ENCODE peak calls at places on chromosomes 2 and 18, in eight cellular contexts. L is body of pancreas, I is fibroblast of lung, U is lower lobe of right lung, P is SJCRH30, Y is aorta, W is GM23248, Z is endodermal cell. R is an unnamed sample. For H3K4me1, the result is how much of the 10 kb centered on the place peaks cover.

GRCh38 chr2:26333286-26333685 is 12.7 kb upstream of the SELENOI start:
- DNase-seq in Y (no peak), L (no peak), Z (no peak), P (no peak), W (no peak), U (no peak), I (no peak), R (no peak)

GRCh38 chr2:104664672-104665071 is 189.2 kb upstream of the POU3F3 start:
- DNase-seq in U (no peak), Z (no peak), Y (no peak), W (no peak), P (no peak), I (no peak), L (no peak), R (no peak)

GRCh38 chr18:2111456-2111855 is 459.8 kb downstream of the METTL4 start:
- DNase-seq in L (no peak), W (peak), I (peak), Y (no peak), U (no peak), P (no peak), Z (peak), R (no peak)

GRCh38 chr2:118016911-118017310 is 3.0 kb upstream of the CCDC93 start:
- DNase-seq in Z (no peak), U (peak), I (no peak), P (no peak), W (peak), L (no peak), Y (peak), R (no peak)

GRCh38 chr2:156279446-156279845 is 53.1 kb downstream of the NR4A2 start:
- DNase-seq in W (no peak), Y (no peak), P (no peak), I (no peak), L (no peak), U (no peak), Z (no peak), R (no peak)

GRCh38 chr2:139864821-139865302 is 1084.7 kb upstream of the NXPH2 start:
- DNase-seq in Z (no peak), L (no peak), P (no peak), Y (no peak), I (peak), U (no peak), W (no peak), R (no peak)

GRCh38 chr2:160576054-160576499 is 82.5 kb upstream of the RBMS1 start:
- DNase-seq in W (peak), Z (no peak), Y (no peak), U (no peak), L (no peak), P (no peak), I (no peak), R (no peak)

GRCh38 chr2:218456849-218457248 is 37.9 kb downstream of the VIL1 start:
- DNase-seq in Y (no peak), P (no peak), Z (no peak), W (no peak), U (no peak), I (no peak), L (no peak), R (no peak)

GRCh38 chr2:197286805-197287595 is 23.6 kb downstream of the ANKRD44 start:
- DNase-seq in W (peak), L (peak), U (no peak), I (peak), Z (no peak), P (no peak), Y (peak), R (peak)

GRCh38 chr2:109715302-109715937 is 78.7 kb upstream of the RGPD5 start:
- DNase-seq in I (peak), L (peak), Y (no peak), W (peak), U (no peak), P (no peak), Z (peak), R (no peak)

GRCh38 chr2:17171446-17172049 is 346.7 kb downstream of the RAD51AP2 start:
- DNase-seq in P (peak), L (no peak), I (peak), U (no peak), W (peak), Y (peak), Z (peak), R (no peak)

GRCh38 chr2:190867182-190867581 is 13.4 kb upstream of the GLS start:
- DNase-seq in L (no peak), U (no peak), Z (no peak), P (no peak), Y (no peak), W (peak), I (peak), R (no peak)

GRCh38 chr2:159326569-159327255 is 40.2 kb upstream of the WDSUB1 start:
- DNase-seq in W (peak), P (no peak), Z (no peak), L (no peak), Y (no peak), I (no peak), U (no peak), R (no peak)

GRCh38 chr2:124050833-124051497 is 25.9 kb downstream of the CNTNAP5 start:
- DNase-seq in Y (no peak), P (no peak), Z (no peak), W (no peak), I (no peak), U (no peak), L (no peak), R (no peak)

GRCh38 chr2:191218292-191218898 is 26.8 kb upstream of the MYO1B start:
- DNase-seq in L (peak), U (no peak), W (peak), Z (peak), I (peak), P (peak), Y (no peak), R (no peak)

GRCh38 chr2:14634885-14635871 is 2.7 kb downstream of the LRATD1 start:
- DNase-seq in L (peak), I (peak), P (no peak), U (peak), Y (peak), W (peak), Z (peak), R (peak)

GRCh38 chr2:200479617-200480292 is 30.1 kb downstream of the KCTD18 start:
- DNase-seq in Z (no peak), P (no peak), U (no peak), L (no peak), Y (no peak), I (peak), W (peak), R (no peak)

GRCh38 chr2:43058761-43059160 is 167.6 kb downstream of the ZFP36L2 start:
- DNase-seq in U (no peak), Y (no peak), Z (no peak), W (no peak), I (no peak), L (no peak), P (no peak), R (no peak)

GRCh38 chr2:128304715-128305554 is 13.7 kb downstream of the HS6ST1 start:
- DNase-seq in W (peak), P (peak), Y (peak), U (peak), L (peak), I (peak), Z (peak), R (peak)

GRCh38 chr2:209988010-209988409 is 14.4 kb upstream of the RPE start:
- DNase-seq in I (no peak), W (no peak), L (no peak), P (no peak), Y (no peak), Z (no peak), U (no peak), R (no peak)

GRCh38 chr2:233542507-233542906 is 24.1 kb downstream of the USP40 start:
- DNase-seq in U (no peak), I (peak), W (peak), P (no peak), Y (no peak), Z (no peak), L (no peak), R (no peak)

GRCh38 chr18:36912887-36913286 is 84.0 kb downstream of the KIAA1328 start:
- DNase-seq in Z (no peak), U (no peak), P (no peak), Y (no peak), W (no peak), L (no peak), I (no peak), R (no peak)

GRCh38 chr18:58201728-58202405 is 157.8 kb downstream of the NEDD4L start:
- DNase-seq in Z (no peak), I (no peak), P (no peak), U (no peak), W (no peak), L (no peak), Y (no peak), R (no peak)

GRCh38 chr18:22282311-22283235 is 113.2 kb downstream of the GATA6 start:
- DNase-seq in P (no peak), I (peak), Y (no peak), Z (peak), U (no peak), W (peak), L (no peak), R (no peak)

GRCh38 chr2:104872866-104873688 is 19.2 kb downstream of the POU3F3 start:
- DNase-seq in W (peak), Y (no peak), I (peak), U (peak), Z (peak), L (peak), P (peak), R (no peak)

GRCh38 chr2:98180456-98180855 is 93.5 kb downstream of the VWA3B start:
- DNase-seq in I (no peak), W (no peak), P (no peak), Z (no peak), Y (no peak), L (no peak), U (no peak), R (no peak)

GRCh38 chr2:104286806-104287205 is 567.1 kb upstream of the POU3F3 start:
- DNase-seq in I (peak), L (no peak), U (no peak), Y (no peak), W (no peak), Z (peak), P (no peak), R (no peak)

GRCh38 chr2:7983451-7983850 is 698.4 kb upstream of the ID2 start:
- DNase-seq in Z (no peak), U (no peak), P (no peak), L (no peak), Y (no peak), I (no peak), W (no peak), R (no peak)

GRCh38 chr18:56575819-56576663 is 62.4 kb downstream of the TXNL1 start:
- DNase-seq in U (no peak), I (peak), Y (no peak), P (no peak), L (no peak), Z (no peak), W (peak), R (peak)

GRCh38 chr2:31266804-31267203 is 32.9 kb downstream of the EHD3 start:
- DNase-seq in L (no peak), W (no peak), P (no peak), I (no peak), Y (no peak), Z (no peak), U (no peak), R (no peak)

GRCh38 chr2:75503048-75503607 is 57.6 kb downstream of the EVA1A start:
- DNase-seq in P (peak), Z (no peak), Y (no peak), I (peak), L (no peak), W (peak), U (no peak), R (no peak)

GRCh38 chr2:220228310-220229006 is 601.0 kb downstream of the SLC4A3 start:
- DNase-seq in Z (peak), L (no peak), I (peak), P (peak), U (no peak), Y (no peak), W (peak), R (no peak)

GRCh38 chr2:161019311-161019710 is 140.9 kb upstream of the TANK start:
- DNase-seq in W (no peak), P (no peak), Y (no peak), Z (no peak), L (no peak), I (no peak), U (no peak), R (no peak)

GRCh38 chr18:36188912-36189311 is 1.6 kb downstream of the MOCOS start:
- DNase-seq in I (no peak), Z (no peak), L (no peak), U (no peak), P (no peak), Y (no peak), W (peak), R (no peak)

GRCh38 chr2:191264647-191265079 is 19.5 kb downstream of the MYO1B start:
- DNase-seq in Y (peak), Z (no peak), W (peak), L (no peak), U (no peak), P (no peak), I (peak), R (no peak)

GRCh38 chr2:180508451-180508850 is 472.0 kb upstream of the UBE2E3 start:
- DNase-seq in U (no peak), L (no peak), W (no peak), P (no peak), I (no peak), Z (no peak), Y (no peak), R (no peak)

GRCh38 chr2:198322275-198322674 is 517.9 kb downstream of the PLCL1 start:
- DNase-seq in U (no peak), I (no peak), P (no peak), Y (no peak), W (no peak), Z (peak), L (no peak), R (no peak)

GRCh38 chr2:191612496-191612895 is 65.4 kb upstream of the NABP1 start:
- DNase-seq in P (no peak), Y (no peak), U (no peak), W (peak), I (peak), Z (no peak), L (no peak), R (no peak)

DNA sequence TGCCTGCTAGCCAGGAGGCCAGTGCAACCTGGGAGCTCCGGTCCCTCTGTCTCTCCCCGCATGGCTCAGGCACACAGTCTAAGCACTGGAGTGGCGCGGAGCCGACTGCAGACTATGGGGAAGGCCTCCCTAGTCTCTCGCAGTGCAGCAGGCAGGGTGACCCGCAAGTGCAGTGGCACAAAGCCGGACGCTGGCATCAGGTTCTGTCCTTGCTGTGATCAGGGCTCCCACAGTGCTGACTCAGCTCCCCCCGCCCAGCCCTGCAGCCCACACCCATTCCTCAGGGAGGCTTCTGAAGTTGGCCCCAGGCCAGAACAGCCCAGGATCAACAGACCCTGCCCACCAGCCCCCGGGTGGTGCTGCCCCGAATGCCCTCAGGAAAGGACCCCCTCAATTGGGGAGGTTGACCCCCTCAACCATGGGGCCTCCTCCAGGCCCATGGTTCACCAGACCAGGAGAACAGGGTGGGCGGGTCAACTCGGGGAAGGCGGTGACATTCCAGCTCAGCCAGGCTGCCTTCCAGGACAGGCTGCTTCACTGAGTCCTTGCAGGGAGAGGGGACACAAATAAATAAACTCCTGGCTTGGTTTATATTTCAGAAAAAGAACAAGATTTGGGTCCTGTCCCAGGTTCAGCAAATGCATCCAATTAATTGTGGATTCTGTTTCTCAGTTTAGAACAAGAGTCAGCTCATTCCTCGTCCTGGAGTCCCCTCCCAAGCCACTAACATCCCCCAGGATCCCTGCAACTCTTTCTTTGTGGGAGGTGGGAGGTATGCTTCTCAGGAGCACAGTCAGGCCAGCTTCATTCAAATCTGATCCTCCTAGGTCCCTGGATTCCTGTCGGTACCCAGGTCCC is 12.2 kb downstream of the BIN1 start:
- DNase-seq in U (peak), Z (peak), I (peak), Y (peak), W (peak), L (peak), P (no peak), R (peak)
- H3K4me1 ChIP-seq in U (under half), Z (under half), I (under half), Y (under half), W (under half), L (under half), P (under half), R (half or more)

DNA sequence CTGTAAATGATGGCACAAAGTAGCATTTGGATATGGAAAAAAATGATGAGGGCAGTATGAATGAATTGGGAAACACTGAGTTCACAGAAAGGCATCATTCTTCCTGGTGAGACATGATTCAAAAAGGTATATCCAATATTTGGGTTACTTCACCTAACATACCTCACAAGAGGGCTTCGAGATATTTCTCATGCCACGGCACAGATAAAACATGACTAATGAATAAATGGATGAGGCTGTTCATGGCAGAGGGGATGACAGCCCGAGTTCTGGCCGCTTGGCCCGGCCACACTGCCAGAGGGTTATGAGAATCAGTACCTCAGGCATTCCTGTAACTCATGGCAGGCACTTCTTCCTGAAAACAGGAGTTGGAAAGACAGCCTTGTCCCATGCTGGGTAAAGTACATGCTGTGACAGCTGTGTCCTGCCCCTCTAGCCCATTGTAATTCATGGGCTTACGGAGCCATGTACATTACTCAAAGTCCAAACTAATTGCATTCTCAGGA is 116.0 kb upstream of the ACVR1C start:
- DNase-seq in U (no peak), I (peak), P (no peak), Z (no peak), Y (no peak), W (no peak), L (no peak), R (no peak)
- H3K4me1 ChIP-seq in U (under half), I (under half), P (under half), Z (under half), Y (under half), W (under half), L (under half), R (under half)

GRCh38 chr2:74027496-74027895 is 42.8 kb downstream of the TET3 start:
- DNase-seq in Z (no peak), W (no peak), L (no peak), P (no peak), U (no peak), Y (no peak), I (no peak), R (no peak)
- H3K4me1 ChIP-seq in Z (under half), W (under half), L (under half), P (under half), U (under half), Y (under half), I (under half), R (under half)

GRCh38 chr2:240560480-240561324 is 545 bp downstream of the DUSP28 start:
- DNase-seq in U (peak), P (peak), L (peak), I (peak), Z (peak), W (peak), Y (peak), R (peak)
- H3K4me1 ChIP-seq in U (half or more), P (under half), L (half or more), I (under half), Z (under half), W (under half), Y (under half), R (under half)

GRCh38 chr2:65364986-65365733 is 67.2 kb downstream of the SPRED2 start:
- DNase-seq in L (no peak), Y (no peak), I (no peak), Z (no peak), P (no peak), U (no peak), W (no peak), R (no peak)

GRCh38 chr2:65368464-65368863 is 63.9 kb downstream of the SPRED2 start:
- DNase-seq in Y (no peak), L (no peak), W (no peak), U (no peak), I (no peak), P (no peak), Z (no peak), R (no peak)

GRCh38 chr2:65364054-65364651 is 68.2 kb downstream of the SPRED2 start:
- DNase-seq in P (no peak), W (peak), U (no peak), Z (no peak), Y (no peak), L (no peak), I (no peak), R (no peak)

GRCh38 chr2:65367517-65367916 is 64.9 kb downstream of the SPRED2 start:
- DNase-seq in P (peak), W (peak), Z (no peak), Y (no peak), L (no peak), U (no peak), I (peak), R (no peak)

DNA sequence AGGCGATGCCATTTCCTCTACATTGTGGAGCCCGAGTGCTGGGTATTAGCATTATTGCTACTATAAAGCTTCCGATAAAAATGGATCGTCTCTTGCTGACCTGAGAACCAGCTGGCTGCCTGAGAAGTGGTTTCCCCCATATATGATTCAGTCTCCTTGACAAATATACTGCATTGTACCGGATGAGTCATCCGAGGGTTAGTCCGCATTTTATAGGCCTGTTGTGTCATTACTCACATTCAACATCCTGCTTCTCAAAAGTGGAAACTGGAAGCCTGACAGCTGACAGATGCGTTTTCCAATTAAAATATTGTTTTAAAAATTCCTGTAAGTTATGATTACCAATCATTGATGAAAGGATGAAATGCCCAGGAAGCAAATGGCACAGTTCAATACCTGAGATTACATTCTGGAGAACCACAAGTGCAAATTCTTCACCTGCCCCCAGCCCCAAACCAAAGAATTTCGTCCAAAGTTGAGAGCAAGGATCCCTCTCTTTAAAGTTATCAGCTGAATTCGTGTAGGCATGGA is 65.7 kb downstream of the SPRED2 start:
- DNase-seq in L (no peak), Y (no peak), Z (no peak), U (no peak), P (peak), W (peak), I (peak), R (no peak)
- H3K4me1 ChIP-seq in L (under half), Y (under half), Z (under half), U (half or more), P (half or more), W (under half), I (under half), R (under half)

GRCh38 chr18:46314011-46314410 is 209.8 kb downstream of the HAUS1 start:
- DNase-seq in U (no peak), W (no peak), P (no peak), Y (no peak), Z (no peak), L (no peak), I (no peak), R (no peak)

GRCh38 chr18:46313521-46313920 is 209.3 kb downstream of the HAUS1 start:
- DNase-seq in P (no peak), U (no peak), Z (no peak), Y (no peak), I (no peak), W (no peak), L (no peak), R (no peak)

GRCh38 chr18:46310258-46310657 is 206.1 kb downstream of the HAUS1 start:
- DNase-seq in U (no peak), P (no peak), L (no peak), Z (no peak), Y (no peak), W (no peak), I (no peak), R (no peak)

GRCh38 chr18:46310675-46311345 is 206.6 kb downstream of the HAUS1 start:
- DNase-seq in L (no peak), P (no peak), I (no peak), W (no peak), Z (no peak), Y (no peak), U (no peak), R (no peak)

GRCh38 chr18:46311491-46311890 is 207.3 kb downstream of the HAUS1 start:
- DNase-seq in P (no peak), U (no peak), W (no peak), I (no peak), Y (no peak), L (no peak), Z (peak), R (no peak)
- H3K4me1 ChIP-seq in P (under half), U (under half), W (under half), I (under half), Y (under half), L (under half), Z (under half), R (under half)

R was measured in tibial nerve.